ENCODE peak calls at places on chromosomes 5 and 9, in ten cellular contexts. U, S, Y, Q, X, O, T, H, E and V are unnamed samples.

GRCh38 chr5:149127394-149127955 is 13.8 kb upstream of the ABLIM3 start:
- DNase-seq in Q (no peak), X (no peak), T (no peak), U (no peak), E (no peak), H (no peak), Y (no peak), S (no peak), O (no peak), V (no peak)

GRCh38 chr5:176677209-176677931 is 30.1 kb downstream of the TSPAN17 start:
- DNase-seq in S (no peak), Y (no peak), Q (peak), X (no peak), T (no peak), H (no peak), E (no peak), O (no peak), U (no peak), V (no peak)

GRCh38 chr5:169581580-169582227 is 1.9 kb upstream of the SPDL1 start:
- DNase-seq in O (peak), U (peak), H (peak), E (peak), Y (peak), X (peak), S (peak), Q (no peak), T (peak), V (no peak)

GRCh38 chr5:139061856-139062255 is 136.3 kb downstream of the SIL1 start:
- DNase-seq in E (no peak), S (peak), O (no peak), T (no peak), H (no peak), X (no peak), Q (no peak), Y (no peak), U (no peak), V (no peak)

GRCh38 chr5:32851774-32852173 is 140.7 kb downstream of the NPR3 start:
- DNase-seq in Y (no peak), T (no peak), H (no peak), Q (no peak), U (no peak), X (no peak), O (no peak), E (no peak), S (no peak), V (no peak)

GRCh38 chr9:116355153-116355827 is 201.7 kb downstream of the PAPPA start:
- DNase-seq in E (peak), X (peak), Q (no peak), Y (no peak), O (no peak), T (no peak), H (no peak), S (peak), U (no peak), V (no peak)

GRCh38 chr5:59745422-59745863 is 148.1 kb downstream of the PDE4D start:
- DNase-seq in T (no peak), Q (no peak), E (peak), H (no peak), S (peak), X (peak), O (peak), U (no peak), Y (no peak), V (no peak)

GRCh38 chr9:89444212-89444611 is 53.7 kb downstream of the SEMA4D start:
- DNase-seq in U (peak), E (no peak), S (no peak), Y (no peak), X (no peak), T (no peak), O (no peak), Q (no peak), H (peak), V (no peak)

GRCh38 chr9:109797509-109797908 is 17.5 kb downstream of the PALM2AKAP2 start:
- DNase-seq in O (no peak), Q (no peak), U (no peak), E (no peak), X (no peak), T (no peak), Y (no peak), H (no peak), S (no peak), V (no peak)

GRCh38 chr9:16267336-16268036 is 603.0 kb downstream of the BNC2 start:
- DNase-seq in Y (no peak), O (no peak), Q (no peak), E (no peak), T (no peak), X (no peak), H (no peak), S (peak), U (no peak), V (no peak)

GRCh38 chr5:150499437-150499956 is 8.4 kb upstream of the NDST1 start:
- DNase-seq in Q (no peak), S (no peak), U (no peak), T (no peak), H (no peak), Y (no peak), O (no peak), X (no peak), E (no peak), V (no peak)

GRCh38 chr5:163893301-163893700 is 387.9 kb downstream of the MAT2B start:
- DNase-seq in Y (no peak), E (peak), T (no peak), Q (no peak), O (no peak), U (no peak), S (peak), X (no peak), H (no peak), V (no peak)

GRCh38 chr9:21728781-21729180 is 73.7 kb upstream of the MTAP start:
- DNase-seq in O (no peak), E (no peak), H (no peak), S (peak), Y (no peak), Q (no peak), U (no peak), X (no peak), T (no peak), V (no peak)

GRCh38 chr5:87020099-87020934 is 247.4 kb upstream of the RASA1 start:
- DNase-seq in S (peak), H (no peak), Q (peak), X (no peak), Y (peak), E (peak), U (no peak), T (no peak), O (no peak), V (no peak)

GRCh38 chr5:36653046-36653445 is 46.6 kb downstream of the SLC1A3 start:
- DNase-seq in H (no peak), Q (no peak), S (no peak), Y (no peak), E (no peak), T (no peak), X (no peak), U (no peak), O (no peak), V (no peak)

GRCh38 chr9:14608521-14608920 is 84.7 kb downstream of the ZDHHC21 start:
- DNase-seq in X (no peak), H (no peak), Y (no peak), O (no peak), T (no peak), E (no peak), S (no peak), U (no peak), Q (no peak), V (no peak)

GRCh38 chr9:37952731-37953130 is 48.8 kb upstream of the SLC25A51 start:
- DNase-seq in U (no peak), Y (no peak), E (peak), S (peak), O (peak), X (peak), T (no peak), H (no peak), Q (no peak), V (no peak)

GRCh38 chr5:151092750-151093149 is 11.9 kb upstream of the TNIP1 start:
- DNase-seq in O (peak), S (peak), Y (no peak), T (no peak), X (no peak), H (no peak), U (no peak), E (peak), Q (no peak), V (no peak)

GRCh38 chr9:88969646-88970373 is 21.5 kb upstream of the S1PR3 start:
- DNase-seq in E (no peak), H (no peak), O (no peak), Y (no peak), X (no peak), U (no peak), T (no peak), S (no peak), Q (no peak), V (no peak)

GRCh38 chr9:15423328-15423985 is 781 bp downstream of the SNAPC3 start:
- DNase-seq in Y (no peak), T (no peak), O (peak), X (no peak), S (peak), U (peak), Q (no peak), E (peak), H (no peak), V (no peak)

DNA sequence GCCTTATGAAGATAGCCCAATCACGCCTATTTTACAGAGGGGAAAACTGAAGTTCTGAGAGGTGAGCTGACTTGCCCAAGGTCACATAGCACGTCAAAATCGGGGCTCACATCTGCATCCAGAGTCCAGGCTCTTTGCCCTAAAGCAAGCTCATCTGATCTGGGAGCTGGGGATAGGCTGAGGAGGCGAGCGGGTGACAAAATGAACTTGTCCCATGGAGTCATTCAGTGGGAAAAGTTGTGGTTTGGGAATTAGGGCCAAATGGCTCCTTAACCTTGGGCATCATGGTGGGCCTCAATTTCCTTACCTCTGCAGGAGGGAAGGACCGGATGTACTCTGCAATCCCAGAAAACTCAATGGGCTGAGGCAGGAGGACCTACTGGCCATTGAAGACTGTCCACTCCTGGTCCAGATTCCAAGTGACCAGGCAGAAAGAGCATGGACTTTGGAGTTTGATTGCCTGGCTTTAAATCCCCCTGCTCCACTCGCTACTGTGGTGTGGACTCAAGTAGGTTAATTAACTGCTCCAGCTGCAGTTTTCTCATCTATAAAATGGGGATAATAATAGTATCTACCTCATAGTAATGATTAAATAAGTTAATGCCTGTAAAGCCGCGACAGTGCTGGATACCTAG is 160.4 kb downstream of the RGS3 start:
- DNase-seq in S (no peak), Y (peak), T (no peak), H (no peak), X (no peak), E (no peak), O (no peak), U (no peak), Q (no peak), V (no peak)
- H3K27ac ChIP-seq in S (no peak), Y (no peak), T (peak), H (no peak), X (no peak), E (no peak), O (no peak), U (no peak), Q (no peak), V (no peak)

DNA sequence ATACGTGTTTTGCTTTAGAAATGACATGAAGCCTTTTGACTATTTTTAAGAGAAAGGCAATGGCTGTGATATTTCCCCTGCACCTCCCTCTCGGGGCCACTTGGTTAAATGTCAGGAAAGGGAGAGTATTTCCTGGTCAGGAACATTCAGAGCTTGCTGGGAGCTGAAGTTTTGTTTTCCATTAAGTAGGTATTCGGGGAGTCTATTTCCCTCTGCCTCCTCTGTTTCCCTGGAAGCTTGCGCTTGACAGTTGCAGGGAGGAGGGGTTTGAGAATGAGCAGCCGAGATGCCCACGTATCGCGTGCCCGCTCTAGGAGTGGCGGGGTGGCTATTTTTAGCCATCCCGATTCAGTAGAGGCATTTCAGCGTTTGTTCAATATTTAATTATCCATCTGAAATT is 6.7 kb downstream of the DAB2IP start:
- DNase-seq in O (no peak), T (no peak), E (no peak), H (no peak), U (no peak), Y (no peak), Q (no peak), S (no peak), X (no peak), V (no peak)
- H3K27ac ChIP-seq in O (no peak), T (no peak), E (no peak), H (no peak), U (no peak), Y (peak), Q (peak), S (no peak), X (peak), V (peak)

GRCh38 chr5:14209222-14209822 is 66.2 kb downstream of the TRIO start:
- DNase-seq in U (no peak), E (no peak), Q (no peak), Y (no peak), X (no peak), H (no peak), O (no peak), S (no peak), T (no peak), V (no peak)
- H3K27ac ChIP-seq in U (no peak), E (peak), Q (no peak), Y (no peak), X (no peak), H (no peak), O (peak), S (peak), T (no peak), V (no peak)

GRCh38 chr5:141510160-141510559 is 21.3 kb downstream of the PCDHGC5 start:
- DNase-seq in Q (no peak), O (no peak), E (no peak), X (no peak), Y (peak), S (no peak), T (no peak), U (no peak), H (no peak), V (no peak)
- H3K27ac ChIP-seq in Q (peak), O (peak), E (peak), X (peak), Y (peak), S (no peak), T (no peak), U (no peak), H (no peak), V (no peak)

GRCh38 chr9:134477342-134477925 is 151.2 kb downstream of the RXRA start:
- DNase-seq in O (no peak), X (peak), Y (no peak), H (no peak), U (no peak), S (no peak), E (no peak), Q (no peak), T (no peak), V (no peak)

GRCh38 chr9:134475051-134475790 is 149.0 kb downstream of the RXRA start:
- DNase-seq in H (peak), E (no peak), Y (peak), O (no peak), Q (peak), U (no peak), S (peak), X (peak), T (no peak), V (no peak)

GRCh38 chr9:134477927-134478326 is 151.7 kb downstream of the RXRA start:
- DNase-seq in O (no peak), T (no peak), E (no peak), Q (no peak), S (no peak), H (no peak), U (no peak), X (peak), Y (no peak), V (no peak)

GRCh38 chr9:134476942-134477335 is 150.7 kb downstream of the RXRA start:
- DNase-seq in Q (no peak), E (no peak), Y (no peak), S (no peak), U (no peak), O (no peak), T (no peak), X (peak), H (no peak), V (no peak)

GRCh38 chr9:134476256-134476941 is 150.1 kb downstream of the RXRA start:
- DNase-seq in E (no peak), X (no peak), Q (no peak), S (no peak), U (no peak), O (no peak), T (no peak), H (no peak), Y (no peak), V (no peak)
- H3K27ac ChIP-seq in E (no peak), X (peak), Q (peak), S (no peak), U (peak), O (no peak), T (no peak), H (peak), Y (peak), V (no peak)

DNA sequence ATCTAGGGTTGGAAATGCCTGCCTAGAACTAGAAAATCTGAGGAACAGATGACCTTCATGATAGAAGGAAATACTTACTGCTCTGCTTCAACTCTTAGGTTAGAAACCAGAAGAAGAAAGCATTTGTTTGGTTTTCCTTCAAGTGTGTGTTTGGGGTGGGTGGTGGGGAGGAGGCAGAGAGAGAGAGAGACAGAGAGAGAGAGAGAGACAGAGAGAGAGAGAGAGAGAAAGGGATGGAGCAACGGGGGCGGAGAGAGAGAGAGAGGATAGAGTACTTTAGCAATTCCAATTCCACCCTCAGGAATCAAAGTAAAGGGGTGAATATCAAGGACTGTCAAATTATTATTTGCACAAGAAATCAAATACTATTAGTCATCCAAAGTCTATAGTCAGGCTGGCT is 29.2 kb upstream of the GCNT4 start:
- DNase-seq in X (no peak), S (no peak), O (no peak), U (no peak), Y (no peak), T (no peak), Q (no peak), E (no peak), H (no peak), V (no peak)
- H3K27ac ChIP-seq in X (no peak), S (no peak), O (no peak), U (no peak), Y (no peak), T (no peak), Q (no peak), E (no peak), H (no peak), V (no peak)

GRCh38 chr5:145957388-145957787 is 21.0 kb downstream of the SH3RF2 start:
- DNase-seq in S (no peak), E (no peak), U (no peak), Q (no peak), Y (no peak), X (no peak), H (no peak), O (no peak), T (no peak), V (no peak)

GRCh38 chr5:145962001-145962400 is 25.6 kb downstream of the SH3RF2 start:
- DNase-seq in H (no peak), E (no peak), S (no peak), X (no peak), O (no peak), Q (no peak), Y (no peak), T (no peak), U (no peak), V (no peak)

GRCh38 chr5:145960848-145961600 is 24.6 kb downstream of the SH3RF2 start:
- DNase-seq in S (peak), Q (no peak), H (no peak), U (no peak), T (no peak), Y (no peak), X (no peak), O (peak), E (peak), V (no peak)

GRCh38 chr5:145958463-145958862 is 22.1 kb downstream of the SH3RF2 start:
- DNase-seq in Q (no peak), O (no peak), Y (no peak), U (no peak), E (no peak), S (no peak), H (no peak), T (no peak), X (no peak), V (no peak)

DNA sequence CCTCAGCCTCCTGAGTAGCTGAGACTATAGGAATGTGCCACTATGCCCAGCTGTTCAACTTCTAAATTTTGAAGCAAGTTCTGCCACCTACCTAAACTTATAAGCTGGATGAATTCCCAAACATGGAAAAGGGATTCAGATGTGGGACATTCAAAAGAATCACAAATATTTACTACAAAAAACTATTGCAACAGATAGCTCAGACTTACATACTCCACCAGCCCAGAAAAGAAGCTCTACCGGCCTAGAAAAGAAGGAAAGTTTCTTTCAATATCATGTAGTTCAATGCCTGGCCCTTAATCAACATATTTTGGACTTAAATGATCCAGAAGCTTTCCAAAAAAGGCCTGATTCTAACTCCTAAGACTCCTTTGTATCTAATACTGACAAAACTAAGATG is 23.8 kb downstream of the SH3RF2 start:
- DNase-seq in Q (no peak), X (no peak), O (no peak), T (no peak), H (no peak), S (no peak), Y (no peak), U (no peak), E (no peak), V (no peak)
- H3K27ac ChIP-seq in Q (no peak), X (no peak), O (no peak), T (no peak), H (no peak), S (no peak), Y (no peak), U (no peak), E (peak), V (no peak)